ENCODE peak calls at places on chromosomes 13 and 19, in five cellular contexts. One of them, this sample, is unnamed. For H3K4me1, the result is how much of the 10 kb centered on the place peaks cover.

GRCh38 chr13:61898207-61898606 is 482.6 kb upstream of the PCDH20 start:
- DNase-seq in uterus: no peak
- DNase-seq in GM12878: no peak
- DNase-seq in transverse colon: no peak
- DNase-seq in thoracic aorta: no peak
- DNase-seq in this sample: no peak

GRCh38 chr13:30308548-30308947 is 1.2 kb upstream of the KATNAL1 start:
- DNase-seq in GM12878: no peak
- DNase-seq in transverse colon: no peak
- DNase-seq in uterus: no peak
- DNase-seq in thoracic aorta: no peak
- DNase-seq in this sample: no peak

GRCh38 chr13:39892731-39893293 is 237.3 kb downstream of the COG6 start:
- DNase-seq in transverse colon: no peak
- DNase-seq in uterus: peak
- DNase-seq in thoracic aorta: no peak
- DNase-seq in GM12878: no peak
- DNase-seq in this sample: peak

GRCh38 chr19:34711890-34712289 is 22.2 kb upstream of the ZNF181 start:
- DNase-seq in GM12878: no peak
- DNase-seq in thoracic aorta: no peak
- DNase-seq in uterus: no peak
- DNase-seq in transverse colon: no peak
- DNase-seq in this sample: no peak

GRCh38 chr13:40191186-40191980 is 475.1 kb downstream of the FOXO1 start:
- DNase-seq in uterus: no peak
- DNase-seq in thoracic aorta: no peak
- DNase-seq in GM12878: no peak
- DNase-seq in transverse colon: no peak
- DNase-seq in this sample: no peak

GRCh38 chr19:45668342-45668871 is 386 bp downstream of the GIPR start:
- DNase-seq in thoracic aorta: no peak
- DNase-seq in uterus: no peak
- DNase-seq in transverse colon: peak
- DNase-seq in GM12878: no peak
- DNase-seq in this sample: no peak

GRCh38 chr19:6481541-6482342 is at the start of gene DENND1C:
- DNase-seq in transverse colon: peak
- DNase-seq in thoracic aorta: no peak
- DNase-seq in GM12878: peak
- DNase-seq in uterus: no peak
- DNase-seq in this sample: no peak

GRCh38 chr19:2488405-2488941 is 12.5 kb downstream of the GADD45B start:
- DNase-seq in transverse colon: peak
- DNase-seq in thoracic aorta: no peak
- DNase-seq in GM12878: no peak
- DNase-seq in uterus: no peak
- DNase-seq in this sample: no peak

GRCh38 chr19:34664168-34664567 is 12.8 kb downstream of the SCGB2B2 start:
- DNase-seq in GM12878: no peak
- DNase-seq in transverse colon: no peak
- DNase-seq in thoracic aorta: no peak
- DNase-seq in uterus: no peak
- DNase-seq in this sample: peak

DNA sequence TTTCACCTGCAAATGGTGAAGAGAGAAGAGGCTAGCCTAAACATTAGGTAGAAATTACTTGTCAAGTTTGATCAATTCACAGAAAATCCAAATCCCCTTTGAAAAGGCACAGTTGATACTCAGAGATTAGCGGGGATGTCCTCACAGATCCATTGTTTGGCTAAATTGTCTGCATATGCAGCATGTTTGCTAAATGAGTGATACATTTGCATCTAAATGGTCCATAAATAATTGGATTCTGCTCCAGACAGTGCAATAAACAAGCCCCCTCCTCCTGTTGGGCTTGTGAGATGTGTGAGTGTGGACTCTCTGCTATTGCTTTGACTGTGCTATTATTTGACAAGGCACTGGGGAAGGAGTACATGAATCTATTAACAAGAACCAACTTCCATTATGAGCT is 67.0 kb downstream of the CBY2 start:
- DNase-seq in thoracic aorta: no peak
- DNase-seq in uterus: no peak
- DNase-seq in GM12878: no peak
- DNase-seq in transverse colon: no peak
- DNase-seq in this sample: no peak
- H3K4me1 ChIP-seq in thoracic aorta: under half
- H3K4me1 ChIP-seq in uterus: under half
- H3K4me1 ChIP-seq in GM12878: under half
- H3K4me1 ChIP-seq in transverse colon: under half
- H3K4me1 ChIP-seq in this sample: under half

GRCh38 chr19:18310118-18310909 is 12.6 kb downstream of the LSM4 start:
- DNase-seq in transverse colon: peak
- DNase-seq in uterus: no peak
- DNase-seq in thoracic aorta: no peak
- DNase-seq in GM12878: no peak
- DNase-seq in this sample: no peak

GRCh38 chr19:18310966-18311365 is 11.9 kb downstream of the LSM4 start:
- DNase-seq in thoracic aorta: no peak
- DNase-seq in uterus: no peak
- DNase-seq in transverse colon: no peak
- DNase-seq in GM12878: no peak
- DNase-seq in this sample: no peak

GRCh38 chr19:18308051-18308947 is 14.6 kb downstream of the LSM4 start:
- DNase-seq in thoracic aorta: no peak
- DNase-seq in GM12878: no peak
- DNase-seq in uterus: no peak
- DNase-seq in transverse colon: no peak
- DNase-seq in this sample: no peak

GRCh38 chr19:18308948-18309325 is 13.9 kb downstream of the LSM4 start:
- DNase-seq in transverse colon: no peak
- DNase-seq in GM12878: no peak
- DNase-seq in uterus: no peak
- DNase-seq in thoracic aorta: no peak
- DNase-seq in this sample: no peak

DNA sequence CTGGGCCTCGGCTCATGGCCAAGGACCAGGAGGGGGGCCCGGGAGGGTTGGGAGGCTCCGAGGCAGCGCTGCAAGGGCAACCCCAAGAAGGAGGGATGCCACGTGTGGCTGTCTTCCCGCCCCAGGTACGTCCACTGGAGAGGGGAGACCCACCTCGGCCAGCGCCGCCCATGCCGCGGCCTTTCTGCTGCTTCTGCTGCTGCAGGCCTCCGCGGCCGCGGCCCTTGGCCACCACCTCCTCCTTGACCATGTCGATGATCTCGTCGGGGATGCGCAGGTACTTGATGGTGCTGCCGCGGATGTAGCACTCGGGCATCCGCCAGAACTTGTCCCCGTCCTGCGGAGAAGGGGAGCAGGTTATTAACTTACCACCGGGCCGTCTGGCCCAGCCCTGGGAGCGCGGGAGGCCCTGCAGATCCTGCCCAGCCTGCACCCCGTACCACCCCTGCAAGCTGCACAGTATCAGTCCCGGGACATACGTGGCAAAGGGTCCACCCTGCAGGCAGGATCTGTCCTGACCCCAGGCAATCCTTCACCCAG is 13.3 kb downstream of the LSM4 start:
- DNase-seq in GM12878: no peak
- DNase-seq in uterus: no peak
- DNase-seq in transverse colon: no peak
- DNase-seq in thoracic aorta: no peak
- DNase-seq in this sample: no peak
- H3K4me1 ChIP-seq in GM12878: under half
- H3K4me1 ChIP-seq in uterus: under half
- H3K4me1 ChIP-seq in transverse colon: half or more
- H3K4me1 ChIP-seq in thoracic aorta: under half
- H3K4me1 ChIP-seq in this sample: under half

GRCh38 chr19:29880498-29881081 is 61.4 kb upstream of the URI1 start:
- DNase-seq in transverse colon: no peak
- DNase-seq in uterus: no peak
- DNase-seq in GM12878: no peak
- DNase-seq in thoracic aorta: no peak
- DNase-seq in this sample: no peak

GRCh38 chr19:29884466-29884865 is 57.6 kb upstream of the URI1 start:
- DNase-seq in uterus: no peak
- DNase-seq in GM12878: no peak
- DNase-seq in thoracic aorta: no peak
- DNase-seq in transverse colon: no peak
- DNase-seq in this sample: peak

GRCh38 chr19:29884044-29884443 is 58.0 kb upstream of the URI1 start:
- DNase-seq in thoracic aorta: no peak
- DNase-seq in uterus: no peak
- DNase-seq in GM12878: no peak
- DNase-seq in transverse colon: no peak
- DNase-seq in this sample: no peak

GRCh38 chr19:29881386-29881785 is 60.7 kb upstream of the URI1 start:
- DNase-seq in GM12878: no peak
- DNase-seq in transverse colon: no peak
- DNase-seq in uterus: no peak
- DNase-seq in thoracic aorta: no peak
- DNase-seq in this sample: no peak

GRCh38 chr19:29882719-29883105 is 59.3 kb upstream of the URI1 start:
- DNase-seq in uterus: no peak
- DNase-seq in thoracic aorta: no peak
- DNase-seq in transverse colon: no peak
- DNase-seq in GM12878: no peak
- DNase-seq in this sample: no peak
- H3K4me1 ChIP-seq in uterus: under half
- H3K4me1 ChIP-seq in thoracic aorta: under half
- H3K4me1 ChIP-seq in transverse colon: under half
- H3K4me1 ChIP-seq in GM12878: under half
- H3K4me1 ChIP-seq in this sample: under half

GRCh38 chr19:4059493-4059880 is 7.2 kb downstream of the ZBTB7A start:
- DNase-seq in thoracic aorta: no peak
- DNase-seq in transverse colon: peak
- DNase-seq in uterus: no peak
- DNase-seq in GM12878: no peak
- DNase-seq in this sample: no peak
- H3K4me1 ChIP-seq in thoracic aorta: half or more
- H3K4me1 ChIP-seq in transverse colon: half or more
- H3K4me1 ChIP-seq in uterus: under half
- H3K4me1 ChIP-seq in GM12878: under half
- H3K4me1 ChIP-seq in this sample: half or more

DNA sequence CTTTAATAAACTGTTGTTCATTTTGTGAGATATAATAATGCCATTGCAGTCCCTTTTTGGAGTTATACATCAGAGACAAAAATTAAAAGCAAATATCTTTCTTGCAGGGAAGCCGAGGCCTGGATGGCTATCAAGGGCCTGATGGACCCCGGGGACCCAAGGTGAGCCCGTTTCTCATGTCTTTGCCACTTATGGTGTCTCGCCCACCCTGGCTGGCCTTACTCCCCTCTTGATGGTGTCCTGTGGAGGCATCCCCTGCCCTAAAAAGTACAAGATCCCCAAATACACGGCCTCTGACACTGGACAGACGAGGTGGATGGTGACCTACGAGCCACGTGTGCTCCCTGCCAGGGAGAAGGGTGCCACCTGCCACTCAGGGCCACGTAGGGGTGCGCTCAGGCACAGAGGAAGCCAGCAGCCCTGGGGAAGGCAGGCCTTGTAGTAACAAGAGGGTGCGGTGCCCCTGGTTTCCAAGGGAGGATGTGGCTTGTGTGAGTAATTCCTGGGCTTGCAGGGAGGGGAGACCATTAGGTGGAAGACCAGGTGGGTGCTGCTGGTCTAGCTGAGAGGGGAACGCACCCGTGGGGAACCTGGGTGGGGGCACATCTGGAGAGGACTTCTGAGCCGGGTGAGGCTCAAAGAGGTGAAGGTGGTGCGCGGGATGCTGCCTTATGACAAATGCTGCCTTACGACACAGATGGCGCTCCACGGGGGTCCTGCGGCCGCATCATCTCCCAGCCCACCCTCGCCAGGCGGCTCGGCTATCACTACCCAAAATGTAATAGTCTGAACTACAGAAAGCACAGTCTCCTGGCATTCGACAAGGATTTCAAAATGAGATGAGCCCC is 115.6 kb downstream of the RAB20 start:
- DNase-seq in transverse colon: no peak
- DNase-seq in GM12878: no peak
- DNase-seq in uterus: peak
- DNase-seq in thoracic aorta: no peak
- DNase-seq in this sample: no peak
- H3K4me1 ChIP-seq in transverse colon: under half
- H3K4me1 ChIP-seq in GM12878: under half
- H3K4me1 ChIP-seq in uterus: under half
- H3K4me1 ChIP-seq in thoracic aorta: under half
- H3K4me1 ChIP-seq in this sample: under half

This sample was measured in adrenal gland.